ENCODE peak calls at places on chromosome 7, in nine cellular contexts. V, S, M, K, B, N, F, W and H are unnamed samples.
A peak's percentile ranks its signal among the peaks of the same experiment; 100 is the strongest.

GRCh38 chr7:44275829-44276570 is 49.4 kb downstream of the CAMK2B start:
- DNase-seq in N (peak; percentile 71), F (no peak), V (peak; percentile 52), W (no peak), M (no peak), K (no peak), S (no peak), B (no peak), H (no peak)

GRCh38 chr7:14305233-14305866 is 315.9 kb upstream of the ETV1 start:
- DNase-seq in F (no peak), V (no peak), S (no peak), B (no peak), K (no peak), W (no peak), N (no peak), M (no peak), H (no peak)

GRCh38 chr7:119482209-119482608 is 790.8 kb upstream of the KCND2 start:
- DNase-seq in K (no peak), B (peak; percentile 51), W (no peak), V (peak; percentile 19), F (no peak), N (peak; percentile 58), S (no peak), M (no peak), H (peak; percentile 36)

GRCh38 chr7:26343837-26344236 is 52.2 kb downstream of the SNX10 start:
- DNase-seq in W (no peak), N (no peak), S (no peak), F (no peak), K (no peak), M (no peak), V (no peak), B (no peak), H (no peak)

GRCh38 chr7:30789334-30789711 is 18.1 kb downstream of the MINDY4 start:
- DNase-seq in W (no peak), F (no peak), B (no peak), N (no peak), S (no peak), K (no peak), M (no peak), V (no peak), H (no peak)

GRCh38 chr7:16114633-16115032 is 306.7 kb downstream of the CRPPA start:
- DNase-seq in M (no peak), V (no peak), S (no peak), N (no peak), F (no peak), K (no peak), B (peak; percentile 34), W (peak; percentile 16), H (no peak)

GRCh38 chr7:82605247-82605864 is 161.8 kb upstream of the CACNA2D1 start:
- DNase-seq in B (peak; percentile 29), S (peak; percentile 34), F (no peak), N (peak; percentile 60), K (no peak), M (no peak), V (peak; percentile 44), W (peak; percentile 35), H (peak; percentile 58)

GRCh38 chr7:106337754-106338153 is 53.0 kb upstream of the NAMPT start:
- DNase-seq in N (no peak), V (no peak), M (no peak), F (no peak), W (no peak), S (no peak), K (no peak), B (no peak), H (no peak)

GRCh38 chr7:94509879-94510581 is 421 bp downstream of the CASD1 start:
- DNase-seq in V (peak; percentile 72), F (peak; percentile 73), W (peak; percentile 48), K (peak; percentile 57), B (peak; percentile 66), M (peak; percentile 67), N (peak; percentile 87), S (peak; percentile 69), H (peak; percentile 82)